ENCODE peak calls at places on chromosomes 16 and 17, in four cellular contexts. Z, W, C and D are unnamed samples.

GRCh38 chr16:53754938-53755910 is 51.3 kb downstream of the FTO start:
- DNase-seq in C (peak), Z (peak), W (no peak), D (no peak)

GRCh38 chr16:9372934-9373890 is 281.8 kb downstream of the HAPSTR1 start:
- DNase-seq in W (no peak), C (no peak), Z (no peak), D (peak)

GRCh38 chr17:69430488-69430887 is 16.0 kb downstream of the MAP2K6 start:
- DNase-seq in Z (peak), W (peak), C (no peak), D (no peak)

GRCh38 chr17:50893183-50893993 is 27.2 kb upstream of the TOB1 start:
- DNase-seq in W (no peak), Z (peak), C (peak), D (peak)

GRCh38 chr17:18110636-18111145 is 2.1 kb downstream of the MYO15A start:
- DNase-seq in C (no peak), Z (no peak), W (no peak), D (no peak)

GRCh38 chr16:85958731-85959130 is 59.8 kb downstream of the IRF8 start:
- DNase-seq in C (no peak), W (no peak), Z (no peak), D (no peak)

GRCh38 chr16:27994686-27995085 is 68.8 kb downstream of the GSG1L start:
- DNase-seq in C (no peak), W (no peak), Z (no peak), D (no peak)

GRCh38 chr17:38453951-38454421 is 25.7 kb downstream of the ARHGAP23 start:
- DNase-seq in C (peak), W (no peak), Z (peak), D (no peak)

GRCh38 chr16:65497571-65497970 is 375.7 kb upstream of the CDH11 start:
- DNase-seq in C (no peak), W (no peak), Z (no peak), D (no peak)

GRCh38 chr16:88672776-88673175 is 9.9 kb upstream of the MVD start:
- DNase-seq in Z (no peak), W (no peak), C (no peak), D (no peak)

GRCh38 chr16:49491736-49492089 is 118.1 kb downstream of the C16orf78 start:
- DNase-seq in W (no peak), Z (peak), C (peak), D (no peak)

GRCh38 chr16:89131783-89132182 is 38.1 kb downstream of the ACSF3 start:
- DNase-seq in Z (no peak), W (no peak), C (no peak), D (no peak)

GRCh38 chr16:2148714-2149629 is 547 bp downstream of the RAB26 start:
- DNase-seq in Z (peak), W (peak), C (no peak), D (no peak)

GRCh38 chr17:35011671-35012216 is 31.4 kb downstream of the LIG3 start:
- DNase-seq in Z (no peak), W (no peak), C (no peak), D (no peak)

GRCh38 chr17:7501729-7502128 is 17.6 kb downstream of the POLR2A start:
- DNase-seq in W (no peak), Z (no peak), C (no peak), D (no peak)

GRCh38 chr16:85387171-85387507 is 226.0 kb upstream of the GSE1 start:
- DNase-seq in W (no peak), Z (no peak), C (no peak), D (no peak)

GRCh38 chr17:38798614-38799500 is 499 bp downstream of the PIP4K2B start:
- DNase-seq in Z (peak), W (peak), C (no peak), D (peak)

GRCh38 chr17:81980752-81981239 is 3.4 kb downstream of the ASPSCR1 start:
- DNase-seq in Z (peak), C (no peak), W (no peak), D (no peak)

GRCh38 chr17:35254107-35254802 is 11.4 kb downstream of the SLFN5 start:
- DNase-seq in Z (peak), W (no peak), C (peak), D (peak)

GRCh38 chr17:77873518-77874302 is 84.8 kb upstream of the TNRC6C start:
- DNase-seq in C (no peak), Z (no peak), W (no peak), D (no peak)

GRCh38 chr17:2718150-2718938 is 6.8 kb upstream of the CLUH start:
- DNase-seq in Z (peak), C (no peak), W (no peak), D (no peak)

GRCh38 chr17:2412561-2413021 is 11.7 kb upstream of the MNT start:
- DNase-seq in C (no peak), W (no peak), Z (peak), D (no peak)